ENCODE peak calls at places on chromosomes 3 and 15, in four cellular contexts. Q, M, F and S are unnamed samples.

GRCh38 chr15:67501177-67501835 is 19.6 kb upstream of the C15orf61 start:
- DNase-seq in Q (no peak), M (no peak), F (peak), S (no peak)

GRCh38 chr3:197487911-197488391 is 67.8 kb downstream of the BDH1 start:
- DNase-seq in Q (no peak), M (no peak), F (peak), S (no peak)

GRCh38 chr3:153273767-153274443 is 111.9 kb downstream of the RAP2B start:
- DNase-seq in Q (no peak), M (no peak), F (no peak), S (no peak)

GRCh38 chr3:133663569-133664313 is 2.0 kb upstream of the TOPBP1 start:
- DNase-seq in Q (no peak), M (peak), F (peak), S (peak)

GRCh38 chr15:20658024-20658423 is 116.4 kb upstream of the GOLGA6L6 start:
- DNase-seq in Q (no peak), M (no peak), F (no peak), S (no peak)

GRCh38 chr3:28576590-28577220 is 228.1 kb upstream of the AZI2 start:
- DNase-seq in Q (no peak), M (peak), F (no peak), S (peak)

GRCh38 chr3:114650808-114651207 is 357.0 kb downstream of the TIGIT start:
- DNase-seq in Q (no peak), M (no peak), F (peak), S (no peak)

GRCh38 chr3:115071122-115071521 is 76.0 kb downstream of the ZBTB20 start:
- DNase-seq in Q (no peak), M (no peak), F (no peak), S (no peak)

GRCh38 chr3:5017953-5018531 is 38.8 kb downstream of the BHLHE40 start:
- DNase-seq in Q (no peak), M (no peak), F (no peak), S (peak)

GRCh38 chr3:151553873-151554272 is 93.0 kb upstream of the IGSF10 start:
- DNase-seq in Q (no peak), M (no peak), F (no peak), S (no peak)

GRCh38 chr3:173584093-173584833 is 186.7 kb downstream of the NLGN1 start:
- DNase-seq in Q (no peak), M (peak), F (no peak), S (peak)

GRCh38 chr3:40623567-40623966 is 98.8 kb downstream of the ZNF621 start:
- DNase-seq in Q (peak), M (no peak), F (no peak), S (no peak)

GRCh38 chr15:101135532-101136166 is 116.2 kb downstream of the CHSY1 start:
- DNase-seq in Q (peak), M (no peak), F (no peak), S (no peak)

GRCh38 chr15:67771201-67771600 is 54.1 kb upstream of the SKOR1 start:
- DNase-seq in Q (no peak), M (no peak), F (no peak), S (no peak)

GRCh38 chr15:36914466-36914865 is 185.9 kb downstream of the MEIS2 start:
- DNase-seq in Q (no peak), M (no peak), F (no peak), S (no peak)

GRCh38 chr15:40844543-40844981 is 714 bp downstream of the SPINT1 start:
- DNase-seq in Q (no peak), M (no peak), F (no peak), S (no peak)

GRCh38 chr15:63085289-63085688 is 36.4 kb upstream of the LACTB start:
- DNase-seq in Q (no peak), M (no peak), F (no peak), S (no peak)

GRCh38 chr15:25410649-25411048 is 28.2 kb downstream of the UBE3A start:
- DNase-seq in Q (no peak), M (no peak), F (no peak), S (no peak)

GRCh38 chr3:17039579-17039978 is 154.8 kb downstream of the PLCL2 start:
- DNase-seq in Q (no peak), M (no peak), F (no peak), S (no peak)

GRCh38 chr3:108283006-108283405 is 13.3 kb upstream of the HHLA2 start:
- DNase-seq in Q (no peak), M (no peak), F (no peak), S (no peak)

GRCh38 chr3:12934431-12934830 is 93.1 kb upstream of the RPL32 start:
- DNase-seq in Q (no peak), M (no peak), F (no peak), S (no peak)

GRCh38 chr15:47301481-47301880 is 415.8 kb upstream of the SEMA6D start:
- DNase-seq in Q (no peak), M (no peak), F (no peak), S (no peak)

GRCh38 chr3:195705081-195705991 is 15.4 kb upstream of the MUC20 start:
- DNase-seq in Q (no peak), M (no peak), F (no peak), S (no peak)

GRCh38 chr3:31472479-31473390 is 60.0 kb upstream of the STT3B start:
- DNase-seq in Q (no peak), M (no peak), F (no peak), S (no peak)

GRCh38 chr15:92847841-92848240 is 52.3 kb upstream of the CHD2 start:
- DNase-seq in Q (no peak), M (no peak), F (no peak), S (no peak)

GRCh38 chr15:67105065-67105951 is 39.9 kb downstream of the SMAD3 start:
- DNase-seq in Q (no peak), M (no peak), F (peak), S (no peak)

GRCh38 chr3:9183811-9184463 is 65.5 kb downstream of the SRGAP3 start:
- DNase-seq in Q (no peak), M (peak), F (no peak), S (no peak)

GRCh38 chr3:126511291-126511690 is 6.3 kb downstream of the UROC1 start:
- DNase-seq in Q (no peak), M (no peak), F (no peak), S (no peak)

GRCh38 chr3:126510323-126510910 is 7.2 kb downstream of the UROC1 start:
- DNase-seq in Q (no peak), M (no peak), F (no peak), S (no peak)

GRCh38 chr3:126509565-126510322 is 7.8 kb downstream of the UROC1 start:
- DNase-seq in Q (no peak), M (no peak), F (no peak), S (no peak)

GRCh38 chr3:126507886-126508285 is 9.7 kb downstream of the UROC1 start:
- DNase-seq in Q (no peak), M (no peak), F (no peak), S (no peak)

DNA sequence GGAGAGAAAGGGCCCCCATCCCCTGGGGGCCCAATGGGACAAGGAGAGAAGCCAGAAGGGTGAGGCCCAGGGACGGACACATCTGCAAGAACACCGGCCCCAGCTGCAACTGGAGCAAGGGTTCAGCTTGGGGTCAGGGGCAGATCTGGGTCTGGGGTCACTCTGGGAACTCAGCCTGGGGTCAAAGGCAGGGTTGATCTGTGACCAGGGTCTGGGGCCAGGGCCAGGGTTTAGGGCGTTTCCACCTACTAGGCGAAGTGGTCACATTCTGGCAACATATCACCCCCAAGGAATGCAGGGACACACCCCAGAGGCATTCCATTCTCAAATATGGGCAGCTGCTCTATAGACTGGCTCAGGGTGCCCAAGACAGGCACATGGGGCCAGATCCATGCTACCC is 9.0 kb downstream of the UROC1 start:
- DNase-seq in Q (no peak), M (no peak), F (no peak), S (no peak)
- TF ChIP-seq SUZ12 in Q (no peak), M (no peak), F (no peak), S (no peak)

DNA sequence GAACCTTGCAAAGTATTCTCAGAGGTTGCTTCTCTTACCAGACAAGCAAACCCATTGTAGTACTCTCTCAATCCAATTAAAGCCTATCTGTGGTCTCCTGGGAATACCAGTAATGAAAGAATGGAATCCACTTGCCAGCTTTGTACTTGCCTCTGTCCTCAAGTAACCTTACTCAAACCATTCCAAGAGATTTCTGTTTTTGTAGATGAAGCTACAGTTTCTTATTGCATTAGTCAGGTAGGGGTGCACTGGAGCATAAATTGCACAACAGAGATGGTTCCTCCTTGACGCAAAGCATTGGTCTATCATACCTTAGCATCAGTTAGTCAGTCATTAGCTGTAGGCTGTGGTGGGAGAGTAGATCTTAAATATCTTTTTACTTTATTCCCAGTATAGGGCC is 52.9 kb downstream of the BTLA start:
- DNase-seq in Q (no peak), M (no peak), F (no peak), S (no peak)
- TF ChIP-seq SP1 in Q (no peak), M (no peak), F (no peak), S (no peak)

GRCh38 chr15:41928637-41929620 is 35.1 kb upstream of the SPTBN5 start:
- DNase-seq in Q (peak), M (no peak), F (no peak), S (no peak)

GRCh38 chr15:41932511-41932910 is 38.7 kb upstream of the SPTBN5 start:
- DNase-seq in Q (no peak), M (no peak), F (no peak), S (no peak)

GRCh38 chr15:41930867-41931222 is 37.0 kb upstream of the SPTBN5 start:
- DNase-seq in Q (no peak), M (no peak), F (no peak), S (no peak)

GRCh38 chr15:41932101-41932500 is 38.2 kb upstream of the SPTBN5 start:
- DNase-seq in Q (no peak), M (no peak), F (no peak), S (no peak)

DNA sequence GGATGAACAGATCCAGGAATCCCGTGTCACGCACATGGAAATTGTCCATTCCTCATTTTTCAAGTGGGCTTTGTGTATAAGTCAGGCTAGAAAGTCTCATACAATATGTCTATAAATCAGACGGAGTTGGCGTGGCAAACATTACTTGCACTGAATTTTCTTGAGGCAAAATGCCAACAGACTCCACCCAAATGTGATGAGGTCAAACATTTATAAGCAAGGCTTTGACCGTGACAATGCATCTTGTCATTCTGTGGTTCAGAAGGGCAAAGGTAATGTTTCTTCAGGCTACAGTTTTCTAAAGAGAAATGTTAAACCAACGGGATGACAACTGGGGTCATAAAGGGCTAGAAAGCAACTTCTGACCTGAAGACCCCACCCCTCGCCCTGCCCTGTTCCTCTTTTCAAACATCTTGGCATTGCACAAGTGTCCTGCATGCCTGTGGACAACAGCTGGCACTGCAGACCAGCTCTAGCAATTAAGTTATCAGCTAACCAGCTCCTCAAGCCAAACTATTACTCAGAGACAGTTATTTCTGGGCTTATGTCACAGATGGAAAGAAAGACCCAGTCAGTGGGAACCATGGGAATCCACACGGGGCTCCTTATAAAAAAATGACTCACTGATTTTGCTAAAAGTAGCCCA is 36.5 kb upstream of the SPTBN5 start:
- DNase-seq in Q (peak), M (no peak), F (peak), S (no peak)
- TF ChIP-seq SUZ12 in Q (no peak), M (no peak), F (no peak), S (no peak)

GRCh38 chr3:60742606-60743145 is 508.6 kb downstream of the FHIT start:
- DNase-seq in Q (no peak), M (peak), F (peak), S (peak)

GRCh38 chr3:60746690-60747416 is 504.4 kb downstream of the FHIT start:
- DNase-seq in Q (no peak), M (no peak), F (no peak), S (no peak)

GRCh38 chr3:60743631-60744164 is 507.6 kb downstream of the FHIT start:
- DNase-seq in Q (no peak), M (peak), F (peak), S (peak)

GRCh38 chr3:60746043-60746638 is 505.1 kb downstream of the FHIT start:
- DNase-seq in Q (no peak), M (no peak), F (no peak), S (no peak)
- TF ChIP-seq SP1 in Q (no peak), M (no peak), F (no peak), S (no peak)

GRCh38 chr3:176274161-176274560 is 923.1 kb downstream of the TBL1XR1 start:
- DNase-seq in Q (no peak), M (no peak), F (no peak), S (no peak)
- TF ChIP-seq SUZ12 in Q (no peak), M (no peak), F (no peak), S (no peak)

DNA sequence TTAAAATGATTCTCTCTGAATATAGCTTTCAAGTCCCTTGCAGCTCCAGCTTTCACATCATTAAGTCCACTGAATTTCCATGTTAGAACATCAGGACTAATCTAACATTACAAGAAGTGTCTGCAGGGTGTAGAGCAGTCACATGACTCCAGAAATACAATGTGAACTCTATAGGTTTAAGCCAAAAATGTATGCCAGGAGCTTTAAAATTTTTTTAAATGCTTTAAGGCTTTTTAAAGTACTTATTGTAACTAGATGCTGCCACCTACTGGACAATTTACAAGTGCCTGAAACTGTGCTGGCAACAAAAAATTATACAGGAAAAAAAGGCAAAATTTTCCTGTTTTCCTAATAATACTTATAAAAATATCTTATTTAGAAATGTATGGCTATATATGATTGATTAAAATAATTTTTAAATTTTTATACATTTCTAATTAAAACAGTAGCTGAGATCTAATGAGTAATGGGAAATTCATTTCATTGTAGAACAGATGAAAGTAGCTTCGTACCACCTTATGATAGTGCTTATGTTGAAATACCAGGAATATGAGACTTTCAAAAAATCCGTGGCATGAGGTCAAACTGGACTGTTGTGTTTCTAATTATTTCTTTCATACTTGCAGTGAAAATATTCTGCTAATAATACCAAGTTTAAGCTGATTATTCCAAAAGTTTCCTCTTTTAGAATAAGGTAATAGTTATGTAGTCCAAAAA is 25.7 kb downstream of the FSIP1 start:
- DNase-seq in Q (no peak), M (no peak), F (peak), S (peak)
- TF ChIP-seq SP1 in Q (no peak), M (no peak), F (no peak), S (no peak)

GRCh38 chr15:51783967-51784366 is 32.6 kb downstream of the TMOD2 start:
- DNase-seq in Q (no peak), M (no peak), F (no peak), S (no peak)

GRCh38 chr15:51776952-51777574 is 25.7 kb downstream of the TMOD2 start:
- DNase-seq in Q (peak), M (peak), F (peak), S (peak)

GRCh38 chr15:51782357-51782896 is 31.0 kb downstream of the TMOD2 start:
- DNase-seq in Q (no peak), M (no peak), F (no peak), S (no peak)

GRCh38 chr15:51781506-51781905 is 30.1 kb downstream of the TMOD2 start:
- DNase-seq in Q (no peak), M (no peak), F (no peak), S (no peak)

DNA sequence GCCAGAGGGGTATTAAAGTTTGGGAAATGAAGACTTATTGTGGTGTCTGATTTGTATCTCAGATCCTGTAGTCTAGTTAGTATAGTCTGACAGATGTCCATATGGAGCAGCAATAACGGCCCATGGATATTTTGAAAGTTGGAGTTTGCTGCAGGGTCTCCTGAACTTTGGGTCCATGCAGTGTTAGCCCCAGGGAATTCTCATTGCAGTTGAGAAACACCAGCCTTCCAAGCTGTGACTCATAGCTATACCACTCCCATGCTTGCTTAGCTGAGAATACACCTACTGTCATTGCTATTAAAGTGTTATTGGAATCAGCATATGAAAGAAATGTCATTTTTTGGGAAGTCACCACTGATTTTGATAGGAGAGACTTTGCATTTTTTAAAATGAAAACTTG is 29.2 kb downstream of the TMOD2 start:
- DNase-seq in Q (no peak), M (no peak), F (no peak), S (no peak)
- TF ChIP-seq SUZ12 in Q (no peak), M (no peak), F (no peak), S (no peak)

GRCh38 chr3:110625126-110625798 is 446.4 kb upstream of the NECTIN3 start:
- DNase-seq in Q (no peak), M (no peak), F (no peak), S (no peak)

GRCh38 chr3:110618512-110619226 is 452.9 kb upstream of the NECTIN3 start:
- DNase-seq in Q (no peak), M (no peak), F (no peak), S (no peak)

GRCh38 chr3:110624571-110624970 is 447.0 kb upstream of the NECTIN3 start:
- DNase-seq in Q (no peak), M (no peak), F (no peak), S (no peak)

GRCh38 chr3:110620118-110620517 is 451.5 kb upstream of the NECTIN3 start:
- DNase-seq in Q (no peak), M (no peak), F (no peak), S (no peak)

DNA sequence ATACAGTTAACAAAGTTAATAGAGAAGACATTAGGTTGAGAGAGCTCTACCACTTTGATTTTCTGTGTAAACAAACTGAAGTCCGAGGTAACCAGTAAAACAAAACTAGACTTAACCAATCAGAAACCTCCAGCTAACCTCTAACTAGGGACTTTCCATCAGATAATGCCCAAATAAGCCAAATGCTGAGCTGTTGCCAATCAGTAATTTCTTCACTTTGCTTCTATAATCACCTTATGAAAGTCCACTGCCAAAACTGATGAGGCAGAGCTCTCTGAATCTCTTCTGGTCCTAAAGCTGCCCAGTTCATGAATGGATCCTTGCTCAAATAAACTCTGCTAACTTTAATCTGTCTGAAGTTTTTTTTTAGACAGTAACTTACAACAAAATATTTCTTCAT is 448.0 kb upstream of the NECTIN3 start:
- DNase-seq in Q (no peak), M (no peak), F (no peak), S (no peak)
- TF ChIP-seq SP1 in Q (no peak), M (no peak), F (no peak), S (no peak)

GRCh38 chr3:155744091-155744625 is 713 bp downstream of the PLCH1 start:
- DNase-seq in Q (no peak), M (peak), F (peak), S (peak)
- TF ChIP-seq SUZ12 in Q (no peak), M (no peak), F (no peak), S (no peak)

GRCh38 chr3:79568938-79569337 is 198.9 kb downstream of the ROBO1 start:
- DNase-seq in Q (no peak), M (no peak), F (no peak), S (no peak)
- TF ChIP-seq SP1 in Q (no peak), M (no peak), F (no peak), S (no peak)